ENCODE peak calls at places on chromosomes 16 and 17, in five cellular contexts. One of them, this sample, is unnamed.

GRCh38 chr17:54992797-54993639 is 24.5 kb downstream of the STXBP4 start:
- DNase-seq in AG09309: peak; percentile 14
- DNase-seq in body of pancreas: no peak
- DNase-seq in choroid plexus epithelial cell: peak; percentile 76
- DNase-seq in A549: peak; percentile 49
- DNase-seq in this sample: no peak

GRCh38 chr17:2406903-2407790 is 6.3 kb upstream of the MNT start:
- DNase-seq in AG09309: peak; percentile 66
- DNase-seq in body of pancreas: peak; percentile 71
- DNase-seq in choroid plexus epithelial cell: peak; percentile 91
- DNase-seq in A549: peak; percentile 75
- DNase-seq in this sample: no peak

GRCh38 chr16:66189951-66190350 is 176.5 kb upstream of the CDH5 start:
- DNase-seq in AG09309: peak; percentile 67
- DNase-seq in body of pancreas: no peak
- DNase-seq in choroid plexus epithelial cell: peak; percentile 86
- DNase-seq in A549: no peak
- DNase-seq in this sample: no peak

GRCh38 chr16:2019500-2019899 is at the start of gene NPW:
- DNase-seq in AG09309: no peak
- DNase-seq in body of pancreas: no peak
- DNase-seq in choroid plexus epithelial cell: no peak
- DNase-seq in A549: no peak
- DNase-seq in this sample: no peak

GRCh38 chr16:4298761-4299522 is 16.9 kb upstream of the GLIS2 start:
- DNase-seq in AG09309: peak; percentile 69
- DNase-seq in body of pancreas: peak; percentile 76
- DNase-seq in choroid plexus epithelial cell: peak; percentile 84
- DNase-seq in A549: peak; percentile 97
- DNase-seq in this sample: no peak

GRCh38 chr16:67847064-67847861 is at the start of gene CENPT:
- DNase-seq in AG09309: no peak
- DNase-seq in body of pancreas: peak; percentile 63
- DNase-seq in choroid plexus epithelial cell: peak; percentile 70
- DNase-seq in A549: no peak
- DNase-seq in this sample: no peak

GRCh38 chr17:27608330-27609230 is 22.4 kb upstream of the LGALS9 start:
- DNase-seq in AG09309: no peak
- DNase-seq in body of pancreas: no peak
- DNase-seq in choroid plexus epithelial cell: no peak
- DNase-seq in A549: peak; percentile 36
- DNase-seq in this sample: no peak

GRCh38 chr16:1691956-1692355 is 13.9 kb downstream of the JPT2 start:
- DNase-seq in AG09309: no peak
- DNase-seq in body of pancreas: no peak
- DNase-seq in choroid plexus epithelial cell: peak; percentile 83
- DNase-seq in A549: peak; percentile 82
- DNase-seq in this sample: no peak

GRCh38 chr16:84240455-84240854 is 643 bp upstream of the KCNG4 start:
- DNase-seq in AG09309: no peak
- DNase-seq in body of pancreas: no peak
- DNase-seq in choroid plexus epithelial cell: no peak
- DNase-seq in A549: no peak
- DNase-seq in this sample: no peak

GRCh38 chr16:28546626-28547025 is 7.1 kb upstream of the SGF29 start:
- DNase-seq in AG09309: no peak
- DNase-seq in body of pancreas: no peak
- DNase-seq in choroid plexus epithelial cell: no peak
- DNase-seq in A549: no peak
- DNase-seq in this sample: no peak

GRCh38 chr16:12659871-12660270 is 143.8 kb downstream of the CPPED1 start:
- DNase-seq in AG09309: no peak
- DNase-seq in body of pancreas: no peak
- DNase-seq in choroid plexus epithelial cell: no peak
- DNase-seq in A549: no peak
- DNase-seq in this sample: no peak

GRCh38 chr17:51229889-51230288 is 30.0 kb downstream of the MBTD1 start:
- DNase-seq in AG09309: no peak
- DNase-seq in body of pancreas: no peak
- DNase-seq in choroid plexus epithelial cell: no peak
- DNase-seq in A549: no peak
- DNase-seq in this sample: no peak

GRCh38 chr16:280991-281659 is 734 bp downstream of the ARHGDIG start:
- DNase-seq in AG09309: no peak
- DNase-seq in body of pancreas: no peak
- DNase-seq in choroid plexus epithelial cell: no peak
- DNase-seq in A549: no peak
- DNase-seq in this sample: no peak

GRCh38 chr17:57577751-57578607 is 167.1 kb downstream of the CCDC182 start:
- DNase-seq in AG09309: no peak
- DNase-seq in body of pancreas: peak; percentile 19
- DNase-seq in choroid plexus epithelial cell: peak; percentile 78
- DNase-seq in A549: no peak
- DNase-seq in this sample: no peak

GRCh38 chr17:4941027-4941610 is 1.1 kb downstream of the RNF167 start:
- DNase-seq in AG09309: no peak
- DNase-seq in body of pancreas: no peak
- DNase-seq in choroid plexus epithelial cell: no peak
- DNase-seq in A549: no peak
- DNase-seq in this sample: no peak

GRCh38 chr17:68346448-68346847 is 55.2 kb downstream of the ARSG start:
- DNase-seq in AG09309: no peak
- DNase-seq in body of pancreas: no peak
- DNase-seq in choroid plexus epithelial cell: no peak
- DNase-seq in A549: no peak
- DNase-seq in this sample: no peak

GRCh38 chr17:80422276-80422675 is 7.3 kb downstream of the ENDOV start:
- DNase-seq in AG09309: no peak
- DNase-seq in body of pancreas: no peak
- DNase-seq in choroid plexus epithelial cell: no peak
- DNase-seq in A549: no peak
- DNase-seq in this sample: no peak

GRCh38 chr17:79556263-79556662 is 54.6 kb downstream of the RBFOX3 start:
- DNase-seq in AG09309: no peak
- DNase-seq in body of pancreas: no peak
- DNase-seq in choroid plexus epithelial cell: no peak
- DNase-seq in A549: no peak
- DNase-seq in this sample: no peak

GRCh38 chr16:84553873-84554399 is 49.5 kb upstream of the MEAK7 start:
- DNase-seq in AG09309: no peak
- DNase-seq in body of pancreas: no peak
- DNase-seq in choroid plexus epithelial cell: no peak
- DNase-seq in A549: no peak
- DNase-seq in this sample: no peak

GRCh38 chr17:73151888-73152633 is 12.7 kb upstream of the SSTR2 start:
- DNase-seq in AG09309: no peak
- DNase-seq in body of pancreas: no peak
- DNase-seq in choroid plexus epithelial cell: no peak
- DNase-seq in A549: no peak
- DNase-seq in this sample: no peak

GRCh38 chr17:1484060-1484535 is 8.4 kb downstream of the MYO1C start:
- DNase-seq in AG09309: no peak
- DNase-seq in body of pancreas: no peak
- DNase-seq in choroid plexus epithelial cell: no peak
- DNase-seq in A549: no peak
- DNase-seq in this sample: no peak

GRCh38 chr17:49438885-49439284 is 24.2 kb upstream of the PHB1 start:
- DNase-seq in AG09309: no peak
- DNase-seq in body of pancreas: no peak
- DNase-seq in choroid plexus epithelial cell: peak; percentile 7
- DNase-seq in A549: no peak
- DNase-seq in this sample: no peak

GRCh38 chr16:56262879-56263245 is 71.6 kb downstream of the GNAO1 start:
- DNase-seq in AG09309: no peak
- DNase-seq in body of pancreas: no peak
- DNase-seq in choroid plexus epithelial cell: no peak
- DNase-seq in A549: no peak
- DNase-seq in this sample: no peak

GRCh38 chr17:74870512-74870911 is 2.3 kb downstream of the FDXR start:
- DNase-seq in AG09309: no peak
- DNase-seq in body of pancreas: no peak
- DNase-seq in choroid plexus epithelial cell: peak; percentile 72
- DNase-seq in A549: no peak
- DNase-seq in this sample: no peak

GRCh38 chr17:58402047-58402446 is 15.3 kb downstream of the RNF43 start:
- DNase-seq in AG09309: no peak
- DNase-seq in body of pancreas: no peak
- DNase-seq in choroid plexus epithelial cell: peak; percentile 41
- DNase-seq in A549: no peak
- DNase-seq in this sample: no peak

GRCh38 chr17:44581868-44582267 is 24.6 kb downstream of the FZD2 start:
- DNase-seq in AG09309: no peak
- DNase-seq in body of pancreas: no peak
- DNase-seq in choroid plexus epithelial cell: no peak
- DNase-seq in A549: peak; percentile 68
- DNase-seq in this sample: no peak
- TF ChIP-seq CTCF in AG09309: peak; percentile 35
- TF ChIP-seq CTCF in body of pancreas: no peak
- TF ChIP-seq CTCF in choroid plexus epithelial cell: peak; percentile 42
- TF ChIP-seq CTCF in A549: peak; percentile 44
- TF ChIP-seq CTCF in this sample: peak; percentile 25

DNA sequence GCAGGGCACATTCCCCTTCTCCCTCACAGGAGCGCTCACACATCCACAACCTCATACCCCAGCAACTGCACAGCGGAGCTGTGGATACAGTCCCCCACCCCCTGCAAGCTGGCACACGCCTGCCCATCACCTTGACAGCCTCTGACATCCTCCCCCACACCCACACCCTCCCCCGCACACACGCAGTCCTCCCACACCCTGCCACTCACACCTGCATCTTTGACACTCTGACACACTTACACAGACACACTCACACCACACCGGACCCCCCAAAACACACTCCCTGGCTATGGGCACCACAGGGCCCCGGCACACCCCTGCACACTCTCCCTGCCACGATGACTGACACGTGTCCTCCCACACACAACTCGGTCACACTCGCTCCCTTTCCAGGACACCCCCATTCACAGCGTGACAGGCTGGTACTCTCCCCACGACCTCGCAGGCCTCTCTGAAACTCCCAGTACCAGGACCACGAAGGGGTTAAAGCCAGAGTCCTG is 531 bp upstream of the PPP1R1B start:
- DNase-seq in AG09309: no peak
- DNase-seq in body of pancreas: no peak
- DNase-seq in choroid plexus epithelial cell: no peak
- DNase-seq in A549: no peak
- DNase-seq in this sample: no peak
- H3K4me3 ChIP-seq in AG09309: no peak overlapping the region
- H3K4me3 ChIP-seq in body of pancreas: no peak overlapping the region
- H3K4me3 ChIP-seq in choroid plexus epithelial cell: no peak overlapping the region
- H3K4me3 ChIP-seq in A549: no peak overlapping the region
- H3K4me3 ChIP-seq in this sample: no peak overlapping the region

GRCh38 chr17:59914274-59914854 is 21.4 kb downstream of the RPS6KB1 start:
- DNase-seq in AG09309: no peak
- DNase-seq in body of pancreas: no peak
- DNase-seq in choroid plexus epithelial cell: peak; percentile 68
- DNase-seq in A549: peak; percentile 78
- DNase-seq in this sample: peak; percentile 43
- TF ChIP-seq CTCF in AG09309: peak; percentile 50
- TF ChIP-seq CTCF in body of pancreas: peak; percentile 27
- TF ChIP-seq CTCF in choroid plexus epithelial cell: peak; percentile 50
- TF ChIP-seq CTCF in A549: peak; percentile 88
- TF ChIP-seq CTCF in this sample: peak; percentile 54

GRCh38 chr17:81568416-81568815 is 16.3 kb upstream of the FAAP100 start:
- DNase-seq in AG09309: no peak
- DNase-seq in body of pancreas: no peak
- DNase-seq in choroid plexus epithelial cell: no peak
- DNase-seq in A549: no peak
- DNase-seq in this sample: no peak

GRCh38 chr17:81564778-81565177 is 12.6 kb upstream of the FAAP100 start:
- DNase-seq in AG09309: no peak
- DNase-seq in body of pancreas: no peak
- DNase-seq in choroid plexus epithelial cell: no peak
- DNase-seq in A549: no peak
- DNase-seq in this sample: no peak

GRCh38 chr17:81566461-81567126 is 14.4 kb upstream of the FAAP100 start:
- DNase-seq in AG09309: peak; percentile 96
- DNase-seq in body of pancreas: peak; percentile 89
- DNase-seq in choroid plexus epithelial cell: peak; percentile 97
- DNase-seq in A549: peak; percentile 85
- DNase-seq in this sample: peak; percentile 84

GRCh38 chr17:81565231-81565630 is 13.1 kb upstream of the FAAP100 start:
- DNase-seq in AG09309: no peak
- DNase-seq in body of pancreas: no peak
- DNase-seq in choroid plexus epithelial cell: no peak
- DNase-seq in A549: no peak
- DNase-seq in this sample: no peak

DNA sequence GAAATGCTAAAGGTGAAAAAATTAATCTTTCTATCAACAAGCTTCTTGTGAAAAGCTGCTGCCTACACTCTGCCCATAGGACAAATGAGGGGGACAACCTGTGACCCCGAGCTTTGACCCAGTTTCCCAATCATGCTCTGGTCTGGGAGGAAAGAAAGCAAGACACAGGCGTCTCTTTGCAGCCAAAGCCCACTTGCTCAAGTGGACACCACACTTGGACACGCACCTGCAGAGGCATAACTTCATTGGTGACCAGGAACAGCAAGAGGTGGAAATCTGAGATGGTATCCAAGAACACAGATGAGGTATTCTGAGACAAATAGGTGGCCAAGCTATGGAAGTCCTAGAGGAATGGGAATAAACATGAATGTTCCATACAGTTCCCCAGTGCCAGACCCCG is 15.0 kb upstream of the FAAP100 start:
- DNase-seq in AG09309: no peak
- DNase-seq in body of pancreas: no peak
- DNase-seq in choroid plexus epithelial cell: no peak
- DNase-seq in A549: no peak
- DNase-seq in this sample: no peak
- H3K4me3 ChIP-seq in AG09309: no peak overlapping the region
- H3K4me3 ChIP-seq in body of pancreas: no peak overlapping the region
- H3K4me3 ChIP-seq in choroid plexus epithelial cell: no peak overlapping the region
- H3K4me3 ChIP-seq in A549: peak overlapping the region; percentile 29
- H3K4me3 ChIP-seq in this sample: peak overlapping the region; percentile 35